ENCODE peak calls at places on chromosomes 16 and 17, in eight cellular contexts. One of them, this sample, is unnamed.

GRCh38 chr16:69115361-69115760 is 9.9 kb downstream of the HAS3 start:
- DNase-seq in breast epithelium: no peak
- DNase-seq in upper lobe of right lung: peak; percentile 9
- DNase-seq in MCF 10A: no peak
- DNase-seq in pancreas: peak; percentile 10
- DNase-seq in body of pancreas: no peak
- DNase-seq in lower leg skin: peak; percentile 57
- DNase-seq in Panc1: no peak
- DNase-seq in this sample: no peak

GRCh38 chr16:67685388-67686112 is 18.9 kb downstream of the C16orf86 start:
- DNase-seq in lower leg skin: no peak
- DNase-seq in breast epithelium: no peak
- DNase-seq in pancreas: no peak
- DNase-seq in body of pancreas: no peak
- DNase-seq in upper lobe of right lung: no peak
- DNase-seq in Panc1: no peak
- DNase-seq in MCF 10A: no peak
- DNase-seq in this sample: no peak

GRCh38 chr17:44396946-44397345 is 7.5 kb upstream of the ITGA2B start:
- DNase-seq in Panc1: no peak
- DNase-seq in body of pancreas: no peak
- DNase-seq in upper lobe of right lung: no peak
- DNase-seq in lower leg skin: no peak
- DNase-seq in MCF 10A: no peak
- DNase-seq in pancreas: no peak
- DNase-seq in breast epithelium: peak; percentile 4
- DNase-seq in this sample: no peak

GRCh38 chr17:3961564-3962047 is 2.6 kb downstream of the ATP2A3 start:
- DNase-seq in body of pancreas: no peak
- DNase-seq in MCF 10A: no peak
- DNase-seq in Panc1: no peak
- DNase-seq in pancreas: no peak
- DNase-seq in upper lobe of right lung: no peak
- DNase-seq in breast epithelium: no peak
- DNase-seq in lower leg skin: no peak
- DNase-seq in this sample: no peak

GRCh38 chr17:72423718-72424117 is 302.9 kb downstream of the SOX9 start:
- DNase-seq in MCF 10A: no peak
- DNase-seq in Panc1: no peak
- DNase-seq in body of pancreas: no peak
- DNase-seq in upper lobe of right lung: no peak
- DNase-seq in lower leg skin: no peak
- DNase-seq in breast epithelium: no peak
- DNase-seq in pancreas: no peak
- DNase-seq in this sample: no peak

GRCh38 chr17:66829883-66830282 is 5.0 kb upstream of the CACNG5 start:
- DNase-seq in body of pancreas: no peak
- DNase-seq in upper lobe of right lung: no peak
- DNase-seq in Panc1: no peak
- DNase-seq in pancreas: no peak
- DNase-seq in lower leg skin: peak; percentile 53
- DNase-seq in MCF 10A: no peak
- DNase-seq in breast epithelium: no peak
- DNase-seq in this sample: no peak

GRCh38 chr17:19386974-19387920 is at the start of gene MFAP4:
- DNase-seq in lower leg skin: peak; percentile 93
- DNase-seq in upper lobe of right lung: no peak
- DNase-seq in Panc1: no peak
- DNase-seq in MCF 10A: no peak
- DNase-seq in body of pancreas: no peak
- DNase-seq in pancreas: no peak
- DNase-seq in breast epithelium: peak; percentile 73
- DNase-seq in this sample: peak; percentile 83

GRCh38 chr16:82452002-82452741 is 174.6 kb upstream of the CDH13 start:
- DNase-seq in breast epithelium: no peak
- DNase-seq in body of pancreas: no peak
- DNase-seq in upper lobe of right lung: no peak
- DNase-seq in MCF 10A: no peak
- DNase-seq in pancreas: no peak
- DNase-seq in lower leg skin: no peak
- DNase-seq in Panc1: no peak
- DNase-seq in this sample: no peak

GRCh38 chr17:15444805-15445204 is 22.6 kb downstream of the CDRT4 start:
- DNase-seq in pancreas: no peak
- DNase-seq in Panc1: no peak
- DNase-seq in body of pancreas: no peak
- DNase-seq in upper lobe of right lung: no peak
- DNase-seq in MCF 10A: no peak
- DNase-seq in lower leg skin: peak; percentile 32
- DNase-seq in breast epithelium: no peak
- DNase-seq in this sample: no peak

GRCh38 chr17:17175340-17175739 is 30.8 kb downstream of the PLD6 start:
- DNase-seq in body of pancreas: no peak
- DNase-seq in pancreas: no peak
- DNase-seq in upper lobe of right lung: no peak
- DNase-seq in MCF 10A: no peak
- DNase-seq in lower leg skin: no peak
- DNase-seq in Panc1: no peak
- DNase-seq in breast epithelium: no peak
- DNase-seq in this sample: no peak

GRCh38 chr16:4494746-4495490 is 18.7 kb downstream of the HMOX2 start:
- DNase-seq in breast epithelium: no peak
- DNase-seq in lower leg skin: no peak
- DNase-seq in body of pancreas: no peak
- DNase-seq in Panc1: no peak
- DNase-seq in upper lobe of right lung: no peak
- DNase-seq in MCF 10A: peak; percentile 55
- DNase-seq in pancreas: no peak
- DNase-seq in this sample: no peak

GRCh38 chr16:29862383-29862883 is 593 bp downstream of the CDIPT start:
- DNase-seq in upper lobe of right lung: no peak
- DNase-seq in body of pancreas: no peak
- DNase-seq in Panc1: no peak
- DNase-seq in lower leg skin: no peak
- DNase-seq in pancreas: no peak
- DNase-seq in breast epithelium: no peak
- DNase-seq in MCF 10A: peak; percentile 33
- DNase-seq in this sample: no peak

GRCh38 chr17:44959821-44960523 is 8.1 kb downstream of the C1QL1 start:
- DNase-seq in upper lobe of right lung: no peak
- DNase-seq in MCF 10A: no peak
- DNase-seq in pancreas: peak; percentile 52
- DNase-seq in lower leg skin: no peak
- DNase-seq in Panc1: no peak
- DNase-seq in body of pancreas: no peak
- DNase-seq in breast epithelium: no peak
- DNase-seq in this sample: no peak

GRCh38 chr17:7673239-7673638 is 14.1 kb downstream of the TP53 start:
- DNase-seq in upper lobe of right lung: no peak
- DNase-seq in breast epithelium: no peak
- DNase-seq in MCF 10A: peak; percentile 46
- DNase-seq in lower leg skin: no peak
- DNase-seq in body of pancreas: peak; percentile 53
- DNase-seq in pancreas: no peak
- DNase-seq in Panc1: no peak
- DNase-seq in this sample: no peak

GRCh38 chr17:6072157-6072556 is 2.0 kb downstream of the WSCD1 start:
- DNase-seq in upper lobe of right lung: no peak
- DNase-seq in lower leg skin: no peak
- DNase-seq in MCF 10A: no peak
- DNase-seq in pancreas: no peak
- DNase-seq in breast epithelium: no peak
- DNase-seq in Panc1: no peak
- DNase-seq in body of pancreas: no peak
- DNase-seq in this sample: no peak

GRCh38 chr17:35214192-35214591 is 20.0 kb upstream of the SLC35G3 start:
- DNase-seq in lower leg skin: no peak
- DNase-seq in Panc1: no peak
- DNase-seq in MCF 10A: no peak
- DNase-seq in upper lobe of right lung: no peak
- DNase-seq in pancreas: no peak
- DNase-seq in breast epithelium: no peak
- DNase-seq in body of pancreas: no peak
- DNase-seq in this sample: no peak

GRCh38 chr17:32876414-32877163 is at the start of gene MYO1D:
- DNase-seq in breast epithelium: peak; percentile 74
- DNase-seq in pancreas: peak; percentile 88
- DNase-seq in lower leg skin: peak; percentile 90
- DNase-seq in body of pancreas: peak; percentile 80
- DNase-seq in upper lobe of right lung: peak; percentile 90
- DNase-seq in Panc1: no peak
- DNase-seq in MCF 10A: peak; percentile 70
- DNase-seq in this sample: no peak

GRCh38 chr16:48862087-48862532 is 252.1 kb upstream of the N4BP1 start:
- DNase-seq in upper lobe of right lung: no peak
- DNase-seq in pancreas: no peak
- DNase-seq in MCF 10A: peak; percentile 81
- DNase-seq in breast epithelium: no peak
- DNase-seq in Panc1: no peak
- DNase-seq in body of pancreas: no peak
- DNase-seq in lower leg skin: no peak
- DNase-seq in this sample: no peak
- TF ChIP-seq CTCF in upper lobe of right lung: no peak
- TF ChIP-seq CTCF in pancreas: no peak
- TF ChIP-seq CTCF in MCF 10A: peak; percentile 38
- TF ChIP-seq CTCF in breast epithelium: no peak
- TF ChIP-seq CTCF in Panc1: no peak
- TF ChIP-seq CTCF in body of pancreas: no peak
- TF ChIP-seq CTCF in lower leg skin: no peak
- TF ChIP-seq CTCF in this sample: peak; percentile 46

GRCh38 chr16:62205459-62205858 is 169.2 kb upstream of the CDH8 start:
- DNase-seq in Panc1: no peak
- DNase-seq in MCF 10A: no peak
- DNase-seq in lower leg skin: no peak
- DNase-seq in breast epithelium: no peak
- DNase-seq in upper lobe of right lung: no peak
- DNase-seq in body of pancreas: no peak
- DNase-seq in pancreas: no peak
- DNase-seq in this sample: no peak
- TF ChIP-seq CTCF in Panc1: no peak
- TF ChIP-seq CTCF in MCF 10A: no peak
- TF ChIP-seq CTCF in lower leg skin: no peak
- TF ChIP-seq CTCF in breast epithelium: no peak
- TF ChIP-seq CTCF in upper lobe of right lung: no peak
- TF ChIP-seq CTCF in body of pancreas: no peak
- TF ChIP-seq CTCF in pancreas: no peak
- TF ChIP-seq CTCF in this sample: peak; percentile 64

GRCh38 chr16:13453325-13453724 is 466.6 kb upstream of the ERCC4 start:
- DNase-seq in lower leg skin: no peak
- DNase-seq in body of pancreas: peak; percentile 21
- DNase-seq in upper lobe of right lung: no peak
- DNase-seq in pancreas: no peak
- DNase-seq in breast epithelium: peak; percentile 23
- DNase-seq in MCF 10A: peak; percentile 82
- DNase-seq in Panc1: no peak
- DNase-seq in this sample: no peak

GRCh38 chr16:13448346-13448745 is 471.6 kb upstream of the ERCC4 start:
- DNase-seq in pancreas: no peak
- DNase-seq in upper lobe of right lung: no peak
- DNase-seq in breast epithelium: no peak
- DNase-seq in body of pancreas: no peak
- DNase-seq in Panc1: no peak
- DNase-seq in MCF 10A: no peak
- DNase-seq in lower leg skin: no peak
- DNase-seq in this sample: no peak

DNA sequence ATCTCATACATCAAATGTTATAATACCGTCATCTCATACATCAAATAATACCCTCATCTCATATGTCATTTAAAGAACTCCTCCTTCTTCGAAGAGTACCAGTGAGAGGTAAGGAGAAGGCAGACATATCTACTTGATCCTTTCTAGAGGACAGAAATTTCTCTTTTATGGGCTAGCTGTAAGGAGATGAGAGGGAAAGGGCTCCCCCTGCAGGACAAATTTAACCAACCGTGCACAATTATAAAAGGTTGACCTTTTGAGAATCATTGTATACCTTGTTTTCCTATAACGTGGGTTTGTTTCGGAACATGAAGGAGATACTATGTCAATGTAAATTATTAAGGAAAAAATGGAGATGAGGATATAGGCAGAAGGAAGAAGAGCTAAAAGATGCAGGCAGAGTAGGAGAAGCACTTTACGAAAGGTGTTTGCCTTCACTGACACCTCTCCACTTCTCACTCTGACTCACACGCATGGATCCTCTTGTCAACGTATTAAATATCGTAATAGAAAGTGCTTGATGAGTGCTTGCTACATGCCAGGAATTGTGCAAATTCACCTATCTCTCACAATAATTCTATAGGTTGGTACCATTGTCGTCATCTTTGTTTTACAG is 465.9 kb upstream of the ERCC4 start:
- DNase-seq in Panc1: no peak
- DNase-seq in body of pancreas: peak; percentile 47
- DNase-seq in MCF 10A: peak; percentile 58
- DNase-seq in upper lobe of right lung: no peak
- DNase-seq in pancreas: no peak
- DNase-seq in breast epithelium: no peak
- DNase-seq in lower leg skin: no peak
- DNase-seq in this sample: no peak
- TF ChIP-seq CTCF in Panc1: peak; percentile 70
- TF ChIP-seq CTCF in body of pancreas: peak; percentile 57
- TF ChIP-seq CTCF in MCF 10A: peak; percentile 62
- TF ChIP-seq CTCF in upper lobe of right lung: peak; percentile 47
- TF ChIP-seq CTCF in pancreas: peak; percentile 48
- TF ChIP-seq CTCF in breast epithelium: peak; percentile 26
- TF ChIP-seq CTCF in lower leg skin: no peak
- TF ChIP-seq CTCF in this sample: peak; percentile 84

GRCh38 chr16:28822520-28823290 is at the start of gene ATXN2L:
- DNase-seq in breast epithelium: peak; percentile 93
- DNase-seq in body of pancreas: peak; percentile 93
- DNase-seq in Panc1: peak; percentile 72
- DNase-seq in upper lobe of right lung: peak; percentile 98
- DNase-seq in lower leg skin: peak; percentile 98
- DNase-seq in MCF 10A: peak; percentile 93
- DNase-seq in pancreas: peak; percentile 95
- DNase-seq in this sample: peak; percentile 94
- TF ChIP-seq CTCF in breast epithelium: peak; percentile 29
- TF ChIP-seq CTCF in body of pancreas: peak; percentile 37
- TF ChIP-seq CTCF in Panc1: no peak
- TF ChIP-seq CTCF in upper lobe of right lung: no peak
- TF ChIP-seq CTCF in lower leg skin: no peak
- TF ChIP-seq CTCF in MCF 10A: no peak
- TF ChIP-seq CTCF in pancreas: no peak
- TF ChIP-seq CTCF in this sample: peak; percentile 15